ENCODE peak calls at places on chromosomes 13 and 19, in seven cellular contexts. N, H, D, P, A, T and O are unnamed samples.

GRCh38 chr13:25619897-25620296 is 248.1 kb downstream of the ATP8A2 start:
- DNase-seq in N (no peak), H (no peak), D (no peak), P (no peak), A (no peak), T (no peak), O (no peak)

GRCh38 chr19:43504426-43505185 is at the start of gene PHLDB3:
- DNase-seq in N (no peak), H (peak), D (peak), P (peak), A (no peak), T (peak), O (peak)

GRCh38 chr19:51156710-51157109 is 14.6 kb downstream of the SIGLEC7 start:
- DNase-seq in N (no peak), H (no peak), D (no peak), P (no peak), A (no peak), T (no peak), O (no peak)

GRCh38 chr19:34298891-34299510 is 44.6 kb downstream of the GARRE1 start:
- DNase-seq in N (no peak), H (no peak), D (no peak), P (no peak), A (no peak), T (no peak), O (no peak)

GRCh38 chr13:103164239-103164638 is 98.0 kb upstream of the SLC10A2 start:
- DNase-seq in N (no peak), H (no peak), D (no peak), P (no peak), A (no peak), T (no peak), O (no peak)

GRCh38 chr13:102847272-102848234 is 1.7 kb downstream of the ERCC5 start:
- DNase-seq in N (no peak), H (no peak), D (no peak), P (no peak), A (peak), T (peak), O (peak)

GRCh38 chr19:14393303-14393702 is 12.1 kb downstream of the ADGRE5 start:
- DNase-seq in N (no peak), H (no peak), D (no peak), P (no peak), A (no peak), T (no peak), O (no peak)

GRCh38 chr13:71316964-71317363 is 550.0 kb downstream of the DACH1 start:
- DNase-seq in N (no peak), H (no peak), D (no peak), P (no peak), A (no peak), T (no peak), O (no peak)

GRCh38 chr19:55353803-55354697 is 469 bp downstream of the COX6B2 start:
- DNase-seq in N (peak), H (peak), D (peak), P (peak), A (peak), T (peak), O (peak)

GRCh38 chr19:42252365-42253244 is 2.3 kb downstream of the ERF start:
- DNase-seq in N (peak), H (no peak), D (no peak), P (no peak), A (peak), T (peak), O (no peak)

GRCh38 chr19:49428547-49429451 is 3.6 kb downstream of the GFY start:
- DNase-seq in N (no peak), H (peak), D (no peak), P (no peak), A (no peak), T (no peak), O (no peak)

GRCh38 chr19:49019242-49019932 is 2.5 kb upstream of the LHB start:
- DNase-seq in N (peak), H (peak), D (peak), P (peak), A (peak), T (peak), O (peak)

GRCh38 chr13:113854238-113855011 is 9.5 kb downstream of the GAS6 start:
- DNase-seq in N (no peak), H (no peak), D (no peak), P (no peak), A (no peak), T (no peak), O (no peak)

GRCh38 chr13:92843549-92843948 is 383.1 kb upstream of the GPC6 start:
- DNase-seq in N (no peak), H (no peak), D (no peak), P (no peak), A (peak), T (no peak), O (peak)

GRCh38 chr13:110263906-110264305 is 43.1 kb downstream of the COL4A1 start:
- DNase-seq in N (no peak), H (no peak), D (no peak), P (no peak), A (no peak), T (no peak), O (no peak)

GRCh38 chr19:36140289-36141038 is 598 bp downstream of the CAPNS1 start:
- DNase-seq in N (peak), H (no peak), D (peak), P (no peak), A (peak), T (peak), O (peak)

GRCh38 chr19:29715695-29716581 is 877 bp upstream of the C19orf12 start:
- DNase-seq in N (no peak), H (no peak), D (no peak), P (no peak), A (no peak), T (no peak), O (peak)

GRCh38 chr19:15161028-15161984 is 39.5 kb downstream of the NOTCH3 start:
- DNase-seq in N (peak), H (no peak), D (no peak), P (no peak), A (no peak), T (no peak), O (peak)

GRCh38 chr13:97117388-97117910 is 104.7 kb upstream of the MBNL2 start:
- DNase-seq in N (no peak), H (no peak), D (no peak), P (no peak), A (no peak), T (no peak), O (no peak)

GRCh38 chr19:3403489-3404323 is 37.3 kb downstream of the NFIC start:
- DNase-seq in N (no peak), H (no peak), D (no peak), P (no peak), A (peak), T (no peak), O (no peak)

GRCh38 chr13:30529085-30529815 is 63.5 kb upstream of the HMGB1 start:
- DNase-seq in N (no peak), H (no peak), D (no peak), P (no peak), A (no peak), T (no peak), O (no peak)

GRCh38 chr19:39695759-39696158 is 8.5 kb upstream of the LGALS14 start:
- DNase-seq in N (no peak), H (no peak), D (no peak), P (no peak), A (no peak), T (no peak), O (no peak)

GRCh38 chr19:38734426-38735256 is 9.6 kb downstream of the CAPN12 start:
- DNase-seq in N (no peak), H (peak), D (peak), P (peak), A (peak), T (peak), O (peak)

GRCh38 chr19:12936582-12936981 is 1.8 kb upstream of the CALR start:
- DNase-seq in N (no peak), H (no peak), D (no peak), P (no peak), A (no peak), T (no peak), O (no peak)

GRCh38 chr19:28019901-28020300 is 1193.0 kb downstream of the UQCRFS1 start:
- DNase-seq in N (no peak), H (no peak), D (no peak), P (no peak), A (no peak), T (no peak), O (no peak)

GRCh38 chr13:105139380-105140285 is 1395.8 kb downstream of the EFNB2 start:
- DNase-seq in N (peak), H (peak), D (peak), P (peak), A (no peak), T (peak), O (no peak)